ENCODE peak calls at places on chromosomes 3 and 15, in six cellular contexts. One of them, this sample, is unnamed.

GRCh38 chr3:73569246-73569760 is 55.4 kb downstream of the PDZRN3 start:
- DNase-seq in IMR-90: no peak
- DNase-seq in PC-9: no peak
- DNase-seq in LNCaP clone FGC: no peak
- DNase-seq in tibial artery: no peak
- DNase-seq in uterus: no peak
- DNase-seq in this sample: no peak

GRCh38 chr15:82950295-82950694 is 2.2 kb downstream of the HOMER2 start:
- DNase-seq in IMR-90: no peak
- DNase-seq in PC-9: no peak
- DNase-seq in LNCaP clone FGC: no peak
- DNase-seq in tibial artery: no peak
- DNase-seq in uterus: no peak
- DNase-seq in this sample: no peak

GRCh38 chr3:139307601-139308146 is 36.1 kb upstream of the MRPS22 start:
- DNase-seq in IMR-90: no peak
- DNase-seq in PC-9: no peak
- DNase-seq in LNCaP clone FGC: no peak
- DNase-seq in tibial artery: no peak
- DNase-seq in uterus: no peak
- DNase-seq in this sample: no peak

GRCh38 chr15:24678485-24678884 is 2.9 kb downstream of the NPAP1 start:
- DNase-seq in IMR-90: no peak
- DNase-seq in PC-9: no peak
- DNase-seq in LNCaP clone FGC: no peak
- DNase-seq in tibial artery: no peak
- DNase-seq in uterus: no peak
- DNase-seq in this sample: no peak

GRCh38 chr3:143751643-143752178 is 96.6 kb downstream of the SLC9A9 start:
- DNase-seq in IMR-90: no peak
- DNase-seq in PC-9: no peak
- DNase-seq in LNCaP clone FGC: no peak
- DNase-seq in tibial artery: no peak
- DNase-seq in uterus: no peak
- DNase-seq in this sample: no peak

GRCh38 chr3:186670148-186670547 is 4.3 kb downstream of the HRG start:
- DNase-seq in IMR-90: no peak
- DNase-seq in PC-9: peak; percentile 49
- DNase-seq in LNCaP clone FGC: no peak
- DNase-seq in tibial artery: no peak
- DNase-seq in uterus: no peak
- DNase-seq in this sample: no peak

GRCh38 chr3:182980204-182981037 is at the start of gene DCUN1D1:
- DNase-seq in IMR-90: peak; percentile 73
- DNase-seq in PC-9: peak; percentile 79
- DNase-seq in LNCaP clone FGC: peak; percentile 22
- DNase-seq in tibial artery: peak; percentile 91
- DNase-seq in uterus: peak; percentile 86
- DNase-seq in this sample: peak; percentile 98

GRCh38 chr15:32803631-32804030 is 85.8 kb downstream of the GREM1 start:
- DNase-seq in IMR-90: peak; percentile 56
- DNase-seq in PC-9: no peak
- DNase-seq in LNCaP clone FGC: no peak
- DNase-seq in tibial artery: no peak
- DNase-seq in uterus: no peak
- DNase-seq in this sample: no peak

GRCh38 chr3:52422669-52423068 is 22.2 kb downstream of the SEMA3G start:
- DNase-seq in IMR-90: no peak
- DNase-seq in PC-9: no peak
- DNase-seq in LNCaP clone FGC: no peak
- DNase-seq in tibial artery: no peak
- DNase-seq in uterus: no peak
- DNase-seq in this sample: no peak

GRCh38 chr3:172549144-172549543 is 25.9 kb upstream of the TNFSF10 start:
- DNase-seq in IMR-90: peak; percentile 29
- DNase-seq in PC-9: no peak
- DNase-seq in LNCaP clone FGC: no peak
- DNase-seq in tibial artery: no peak
- DNase-seq in uterus: no peak
- DNase-seq in this sample: no peak

GRCh38 chr15:56440226-56440770 is 24.6 kb downstream of the MNS1 start:
- DNase-seq in IMR-90: no peak
- DNase-seq in PC-9: no peak
- DNase-seq in LNCaP clone FGC: no peak
- DNase-seq in tibial artery: no peak
- DNase-seq in uterus: no peak
- DNase-seq in this sample: no peak

GRCh38 chr15:56442354-56442753 is 22.6 kb downstream of the MNS1 start:
- DNase-seq in IMR-90: no peak
- DNase-seq in PC-9: no peak
- DNase-seq in LNCaP clone FGC: no peak
- DNase-seq in tibial artery: no peak
- DNase-seq in uterus: no peak
- DNase-seq in this sample: no peak

GRCh38 chr15:56445746-56446145 is 19.2 kb downstream of the MNS1 start:
- DNase-seq in IMR-90: no peak
- DNase-seq in PC-9: no peak
- DNase-seq in LNCaP clone FGC: no peak
- DNase-seq in tibial artery: no peak
- DNase-seq in uterus: no peak
- DNase-seq in this sample: no peak
- TF ChIP-seq CTCF in IMR-90: no peak
- TF ChIP-seq CTCF in PC-9: no peak
- TF ChIP-seq CTCF in LNCaP clone FGC: no peak
- TF ChIP-seq CTCF in tibial artery: no peak
- TF ChIP-seq CTCF in uterus: no peak
- TF ChIP-seq CTCF in this sample: no peak

GRCh38 chr3:133038731-133039398 is 674 bp downstream of the TMEM108 start:
- DNase-seq in IMR-90: no peak
- DNase-seq in PC-9: no peak
- DNase-seq in LNCaP clone FGC: no peak
- DNase-seq in tibial artery: no peak
- DNase-seq in uterus: peak; percentile 15
- DNase-seq in this sample: peak; percentile 6
- TF ChIP-seq CTCF in IMR-90: no peak
- TF ChIP-seq CTCF in PC-9: no peak
- TF ChIP-seq CTCF in LNCaP clone FGC: no peak
- TF ChIP-seq CTCF in tibial artery: no peak
- TF ChIP-seq CTCF in uterus: no peak
- TF ChIP-seq CTCF in this sample: no peak

DNA sequence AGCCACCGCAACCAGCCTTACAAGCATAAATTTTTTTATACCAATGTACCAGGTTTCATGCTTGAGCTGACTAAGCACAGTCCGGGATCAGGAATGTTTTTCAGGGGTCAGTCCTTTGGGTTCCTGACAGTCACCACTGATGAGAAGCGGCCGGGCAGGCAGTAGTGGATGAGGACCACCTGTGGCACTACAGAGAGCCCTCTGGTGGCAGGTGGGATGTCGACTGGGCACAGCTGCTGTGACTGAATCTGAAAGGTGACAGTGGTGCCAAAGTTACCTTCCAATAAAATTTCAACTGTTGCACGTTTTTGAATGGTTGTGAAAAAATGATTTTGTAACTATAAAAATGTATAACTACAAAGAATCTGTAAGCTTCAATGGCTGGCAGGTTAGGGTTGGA is 34.0 kb downstream of the TPRA1 start:
- DNase-seq in IMR-90: no peak
- DNase-seq in PC-9: no peak
- DNase-seq in LNCaP clone FGC: no peak
- DNase-seq in tibial artery: no peak
- DNase-seq in uterus: no peak
- DNase-seq in this sample: peak; percentile 46
- TF ChIP-seq CTCF in IMR-90: no peak
- TF ChIP-seq CTCF in PC-9: no peak
- TF ChIP-seq CTCF in LNCaP clone FGC: peak; percentile 18
- TF ChIP-seq CTCF in tibial artery: no peak
- TF ChIP-seq CTCF in uterus: no peak
- TF ChIP-seq CTCF in this sample: no peak

GRCh38 chr3:155995525-155996370 is 124.6 kb upstream of the KCNAB1 start:
- DNase-seq in IMR-90: peak; percentile 72
- DNase-seq in PC-9: peak; percentile 54
- DNase-seq in LNCaP clone FGC: no peak
- DNase-seq in tibial artery: no peak
- DNase-seq in uterus: no peak
- DNase-seq in this sample: no peak
- TF ChIP-seq CTCF in IMR-90: peak; percentile 68
- TF ChIP-seq CTCF in PC-9: peak; percentile 80
- TF ChIP-seq CTCF in LNCaP clone FGC: peak; percentile 73
- TF ChIP-seq CTCF in tibial artery: peak; percentile 47
- TF ChIP-seq CTCF in uterus: peak; percentile 42
- TF ChIP-seq CTCF in this sample: peak; percentile 36

DNA sequence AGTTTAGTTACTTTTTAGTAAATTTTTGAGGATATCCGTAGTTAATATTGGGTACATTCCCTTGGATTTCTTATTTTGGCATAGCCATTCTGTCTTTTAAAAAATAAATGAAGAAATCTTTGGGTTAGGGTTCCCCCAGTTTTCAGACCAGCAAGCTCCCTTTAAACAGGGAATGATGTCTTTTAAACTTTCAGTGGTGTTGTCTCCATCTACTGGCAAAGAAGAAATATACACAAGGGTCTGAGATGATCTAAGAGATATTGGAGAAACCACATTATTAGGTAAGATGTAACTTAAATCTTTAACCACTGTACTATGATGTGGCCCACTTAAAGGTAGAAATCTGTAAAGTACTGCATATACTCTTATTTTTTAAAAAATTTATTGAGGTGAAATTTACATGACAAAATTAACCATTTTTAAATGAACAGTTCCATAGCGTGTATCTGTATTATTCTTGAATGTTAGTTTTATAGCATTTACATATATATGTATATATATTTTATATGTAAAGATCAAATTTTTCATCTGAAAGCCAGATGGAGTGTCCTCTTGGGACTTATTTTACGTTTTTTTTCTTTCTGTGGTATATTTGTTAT is 35.1 kb upstream of the EIF3J start:
- DNase-seq in IMR-90: peak; percentile 66
- DNase-seq in PC-9: no peak
- DNase-seq in LNCaP clone FGC: no peak
- DNase-seq in tibial artery: no peak
- DNase-seq in uterus: no peak
- DNase-seq in this sample: no peak
- TF ChIP-seq CTCF in IMR-90: peak; percentile 66
- TF ChIP-seq CTCF in PC-9: peak; percentile 70
- TF ChIP-seq CTCF in LNCaP clone FGC: peak; percentile 67
- TF ChIP-seq CTCF in tibial artery: peak; percentile 52
- TF ChIP-seq CTCF in uterus: peak; percentile 43
- TF ChIP-seq CTCF in this sample: no peak

GRCh38 chr3:47522082-47522987 is 8.8 kb upstream of the ELP6 start:
- DNase-seq in IMR-90: peak; percentile 91
- DNase-seq in PC-9: peak; percentile 73
- DNase-seq in LNCaP clone FGC: peak; percentile 79
- DNase-seq in tibial artery: peak; percentile 77
- DNase-seq in uterus: peak; percentile 86
- DNase-seq in this sample: peak; percentile 82
- TF ChIP-seq CTCF in IMR-90: peak; percentile 94
- TF ChIP-seq CTCF in PC-9: peak; percentile 85
- TF ChIP-seq CTCF in LNCaP clone FGC: peak; percentile 89
- TF ChIP-seq CTCF in tibial artery: peak; percentile 85
- TF ChIP-seq CTCF in uterus: peak; percentile 96
- TF ChIP-seq CTCF in this sample: peak; percentile 74

GRCh38 chr3:9249273-9250192 is at the start of gene SRGAP3:
- DNase-seq in IMR-90: peak; percentile 86
- DNase-seq in PC-9: peak; percentile 88
- DNase-seq in LNCaP clone FGC: peak; percentile 91
- DNase-seq in tibial artery: peak; percentile 86
- DNase-seq in uterus: peak; percentile 95
- DNase-seq in this sample: peak; percentile 84

GRCh38 chr3:9250236-9250635 is 790 bp upstream of the SRGAP3 start:
- DNase-seq in IMR-90: no peak
- DNase-seq in PC-9: no peak
- DNase-seq in LNCaP clone FGC: no peak
- DNase-seq in tibial artery: no peak
- DNase-seq in uterus: no peak
- DNase-seq in this sample: no peak

GRCh38 chr3:9253327-9253726 is 3.9 kb upstream of the SRGAP3 start:
- DNase-seq in IMR-90: peak; percentile 3
- DNase-seq in PC-9: peak; percentile 79
- DNase-seq in LNCaP clone FGC: no peak
- DNase-seq in tibial artery: no peak
- DNase-seq in uterus: no peak
- DNase-seq in this sample: peak; percentile 6

GRCh38 chr3:9248232-9249191 is 934 bp downstream of the SRGAP3 start:
- DNase-seq in IMR-90: no peak
- DNase-seq in PC-9: no peak
- DNase-seq in LNCaP clone FGC: no peak
- DNase-seq in tibial artery: no peak
- DNase-seq in uterus: no peak
- DNase-seq in this sample: no peak

GRCh38 chr3:9251055-9251786 is 1.8 kb upstream of the SRGAP3 start:
- DNase-seq in IMR-90: no peak
- DNase-seq in PC-9: peak; percentile 55
- DNase-seq in LNCaP clone FGC: no peak
- DNase-seq in tibial artery: no peak
- DNase-seq in uterus: no peak
- DNase-seq in this sample: no peak
- TF ChIP-seq CTCF in IMR-90: peak; percentile 15
- TF ChIP-seq CTCF in PC-9: peak; percentile 19
- TF ChIP-seq CTCF in LNCaP clone FGC: no peak
- TF ChIP-seq CTCF in tibial artery: no peak
- TF ChIP-seq CTCF in uterus: no peak
- TF ChIP-seq CTCF in this sample: no peak

GRCh38 chr3:112514527-112515128 is 15.4 kb upstream of the BTLA start:
- DNase-seq in IMR-90: peak; percentile 41
- DNase-seq in PC-9: no peak
- DNase-seq in LNCaP clone FGC: no peak
- DNase-seq in tibial artery: no peak
- DNase-seq in uterus: no peak
- DNase-seq in this sample: no peak

GRCh38 chr3:112519424-112520001 is 20.2 kb upstream of the BTLA start:
- DNase-seq in IMR-90: peak; percentile 78
- DNase-seq in PC-9: peak; percentile 53
- DNase-seq in LNCaP clone FGC: peak; percentile 65
- DNase-seq in tibial artery: no peak
- DNase-seq in uterus: peak; percentile 34
- DNase-seq in this sample: peak; percentile 31
- TF ChIP-seq CTCF in IMR-90: peak; percentile 84
- TF ChIP-seq CTCF in PC-9: peak; percentile 81
- TF ChIP-seq CTCF in LNCaP clone FGC: peak; percentile 78
- TF ChIP-seq CTCF in tibial artery: peak; percentile 75
- TF ChIP-seq CTCF in uterus: peak; percentile 73
- TF ChIP-seq CTCF in this sample: peak; percentile 55

GRCh38 chr15:40702077-40702476 is 7.1 kb downstream of the RAD51 start:
- DNase-seq in IMR-90: peak; percentile 28
- DNase-seq in PC-9: no peak
- DNase-seq in LNCaP clone FGC: no peak
- DNase-seq in tibial artery: no peak
- DNase-seq in uterus: no peak
- DNase-seq in this sample: no peak
- TF ChIP-seq CTCF in IMR-90: peak; percentile 34
- TF ChIP-seq CTCF in PC-9: peak; percentile 34
- TF ChIP-seq CTCF in LNCaP clone FGC: peak; percentile 42
- TF ChIP-seq CTCF in tibial artery: no peak
- TF ChIP-seq CTCF in uterus: no peak
- TF ChIP-seq CTCF in this sample: no peak